ENCODE peak calls at places on chromosomes 5 and 9, in ten cellular contexts. V is BE2C; G is heart right ventricle; D is IMR-90; O is tibial nerve; M is H1; F is right cardiac atrium; T is sigmoid colon; I is CD4-positive, CD25-positive, alpha-beta regulatory T cell; B is mesenchymal stem cell. J is an unnamed sample.

GRCh38 chr5:136030252-136030651 is 1.5 kb downstream of the TGFBI start:
- DNase-seq in T (peak; percentile 32), D (no peak), B (no peak), O (no peak), F (no peak), G (no peak), M (no peak), I (no peak), V (no peak), J (no peak)

GRCh38 chr9:134736791-134737489 is 95.3 kb downstream of the COL5A1 start:
- DNase-seq in O (no peak), D (no peak), T (peak; percentile 62), I (no peak), F (no peak), M (no peak), V (no peak), B (no peak), G (no peak), J (no peak)

GRCh38 chr5:80141147-80141671 is 106.1 kb downstream of the THBS4 start:
- DNase-seq in M (peak; percentile 61), D (peak; percentile 15), I (no peak), G (peak; percentile 82), O (peak; percentile 81), V (peak; percentile 73), T (peak; percentile 98), B (peak; percentile 75), F (peak; percentile 89), J (no peak)

GRCh38 chr5:85077581-85077980 is 692.9 kb upstream of the EDIL3 start:
- DNase-seq in D (no peak), I (no peak), T (no peak), F (no peak), M (no peak), G (no peak), B (no peak), V (no peak), O (no peak), J (no peak)

GRCh38 chr5:93789173-93790070 is 48.0 kb upstream of the POU5F2 start:
- DNase-seq in G (no peak), I (no peak), B (peak; percentile 63), O (no peak), T (no peak), M (no peak), D (peak; percentile 88), V (no peak), F (no peak), J (no peak)

GRCh38 chr5:171898879-171899278 is 107.6 kb downstream of the FBXW11 start:
- DNase-seq in D (no peak), I (no peak), M (no peak), O (no peak), B (no peak), F (no peak), T (no peak), G (no peak), V (no peak), J (no peak)

GRCh38 chr9:25225938-25226760 is 452.1 kb downstream of the TUSC1 start:
- DNase-seq in D (no peak), F (no peak), I (no peak), M (no peak), G (no peak), V (peak; percentile 10), O (no peak), B (no peak), T (no peak), J (no peak)

GRCh38 chr5:137862251-137862650 is 5.4 kb upstream of the MYOT start:
- DNase-seq in M (no peak), F (no peak), I (no peak), T (no peak), V (no peak), D (no peak), G (no peak), O (no peak), B (no peak), J (no peak)

GRCh38 chr9:137365056-137365455 is 57.9 kb downstream of the EXD3 start:
- DNase-seq in I (no peak), O (no peak), B (no peak), D (no peak), T (no peak), V (no peak), F (no peak), M (no peak), G (no peak), J (no peak)

GRCh38 chr5:154722097-154722496 is 33.1 kb upstream of the LARP1 start:
- DNase-seq in G (no peak), I (no peak), V (no peak), T (no peak), M (no peak), B (no peak), D (no peak), F (no peak), O (no peak), J (no peak)

GRCh38 chr9:91720746-91721705 is 229.0 kb downstream of the ROR2 start:
- DNase-seq in B (no peak), T (no peak), I (no peak), D (no peak), M (no peak), V (no peak), G (no peak), O (no peak), F (no peak), J (no peak)

GRCh38 chr5:63053019-63053638 is 474.5 kb downstream of the LRRC70 start:
- DNase-seq in B (no peak), I (no peak), M (no peak), V (no peak), O (no peak), D (no peak), T (no peak), F (peak; percentile 83), G (peak; percentile 34), J (no peak)

GRCh38 chr5:96718635-96719077 is 56.5 kb downstream of the CAST start:
- DNase-seq in M (no peak), I (no peak), G (peak; percentile 52), B (no peak), V (peak; percentile 26), F (peak; percentile 68), O (no peak), T (no peak), D (no peak), J (no peak)

DNA sequence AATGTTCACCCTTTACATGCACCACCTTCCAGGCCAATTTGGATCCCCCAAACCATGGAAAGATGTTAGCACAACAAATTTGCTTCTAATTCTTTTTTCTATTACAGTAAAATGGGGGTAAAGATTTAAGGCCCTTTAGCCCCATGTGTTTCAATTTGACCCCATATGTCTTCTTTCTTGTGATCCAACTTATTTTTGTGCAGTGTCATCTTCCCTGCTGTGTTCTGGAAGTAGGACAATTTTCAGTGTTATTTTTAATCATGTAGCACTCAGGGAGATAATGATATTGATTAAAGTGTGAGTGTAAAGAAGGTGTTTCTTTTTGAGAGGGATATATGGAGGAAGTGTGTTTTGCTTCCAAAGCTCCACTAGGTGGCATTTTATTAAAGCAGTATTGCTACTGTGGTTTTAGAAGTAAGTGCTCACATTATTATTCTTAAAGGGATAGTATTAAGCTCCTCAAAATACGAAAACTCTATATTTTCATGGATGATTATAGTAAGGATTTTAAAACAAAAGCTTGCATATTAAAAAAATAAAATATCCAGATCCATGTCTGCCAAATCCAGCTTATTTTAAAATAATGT is 118.7 kb upstream of the ATP10B start:
- DNase-seq in O (no peak), I (no peak), M (no peak), G (no peak), F (no peak), B (no peak), T (no peak), V (no peak), D (no peak), J (no peak)
- H3K27me3 ChIP-seq in O (no peaks in the 10 kb centered on the region), I (no peaks in the 10 kb centered on the region), M (no peaks in the 10 kb centered on the region), G (no peaks in the 10 kb centered on the region), F (no peaks in the 10 kb centered on the region), B (no peaks in the 10 kb centered on the region), T (no peaks in the 10 kb centered on the region), V (no peaks in the 10 kb centered on the region), D (no peaks in the 10 kb centered on the region), J (no peaks in the 10 kb centered on the region)

GRCh38 chr5:58455495-58455894 is 4.4 kb downstream of the PLK2 start:
- DNase-seq in T (no peak), M (no peak), G (no peak), I (no peak), D (no peak), B (no peak), V (no peak), F (no peak), O (no peak), J (no peak)
- H3K4me3 ChIP-seq in T (no peak overlapping the region), M (no peak overlapping the region), G (peak overlapping the region; percentile 75), I (no peak overlapping the region), D (no peak overlapping the region), B (peak overlapping the region; percentile 82), V (no peak overlapping the region), F (peak overlapping the region; percentile 91), O (no peak overlapping the region), J (no peak overlapping the region)

GRCh38 chr5:73826301-73826700 is 200.3 kb downstream of the ARHGEF28 start:
- DNase-seq in G (no peak), V (no peak), I (no peak), O (no peak), B (no peak), D (no peak), F (no peak), T (no peak), M (no peak), J (no peak)

GRCh38 chr5:73826761-73827450 is 200.9 kb downstream of the ARHGEF28 start:
- DNase-seq in B (peak; percentile 70), D (peak; percentile 93), V (no peak), O (peak; percentile 30), F (no peak), I (no peak), G (no peak), T (no peak), M (no peak), J (no peak)

GRCh38 chr5:73831066-73831465 is 205.1 kb downstream of the ARHGEF28 start:
- DNase-seq in V (no peak), F (no peak), O (no peak), M (no peak), D (no peak), G (no peak), I (no peak), B (no peak), T (no peak), J (no peak)

GRCh38 chr5:73825736-73826135 is 199.7 kb downstream of the ARHGEF28 start:
- DNase-seq in D (peak; percentile 52), B (no peak), T (no peak), V (no peak), I (no peak), F (no peak), M (no peak), O (no peak), G (no peak), J (no peak)

DNA sequence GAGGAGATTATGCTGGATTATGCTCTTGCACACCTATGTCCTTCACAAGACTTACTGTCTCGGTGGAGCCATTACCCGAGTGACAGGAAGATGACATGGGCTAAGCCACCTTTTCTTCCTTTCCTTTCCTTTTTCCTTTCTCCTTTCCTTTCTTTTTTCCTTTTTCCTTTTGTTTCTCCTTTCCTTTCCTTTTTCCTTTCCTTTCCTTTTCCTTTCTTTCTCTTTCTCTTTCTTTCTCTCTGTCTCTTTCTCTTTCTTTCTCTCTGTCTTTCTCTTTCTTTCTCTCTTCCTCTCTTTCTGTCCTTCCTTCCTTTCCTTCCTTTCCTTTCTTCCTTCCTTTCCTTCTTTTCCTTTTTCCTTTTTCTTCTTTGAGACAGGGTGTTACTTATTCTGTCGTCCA is 202.5 kb downstream of the ARHGEF28 start:
- DNase-seq in G (no peak), T (no peak), D (no peak), F (no peak), V (no peak), I (no peak), M (no peak), O (no peak), B (no peak), J (no peak)
- H3K4me1 ChIP-seq in G (no peaks in the 10 kb centered on the region), T (no peaks in the 10 kb centered on the region), D (peaks cover 18% of the 10 kb centered on the region), F (no peaks in the 10 kb centered on the region), V (no peaks in the 10 kb centered on the region), I (no peaks in the 10 kb centered on the region), M (no peaks in the 10 kb centered on the region), O (no peaks in the 10 kb centered on the region), B (peaks cover 15% of the 10 kb centered on the region), J (no peaks in the 10 kb centered on the region)

GRCh38 chr5:149284501-149284900 is 12.8 kb downstream of the AFAP1L1 start:
- DNase-seq in F (peak; percentile 46), M (no peak), T (peak; percentile 74), I (no peak), O (peak; percentile 88), B (peak; percentile 57), D (peak; percentile 54), G (no peak), V (no peak), J (no peak)
- H3K27me3 ChIP-seq in F (no peaks in the 10 kb centered on the region), M (no peaks in the 10 kb centered on the region), T (no peaks in the 10 kb centered on the region), I (peaks cover 13% of the 10 kb centered on the region), O (no peaks in the 10 kb centered on the region), B (no peaks in the 10 kb centered on the region), D (no peaks in the 10 kb centered on the region), G (no peaks in the 10 kb centered on the region), V (no peaks in the 10 kb centered on the region), J (peaks cover 4% of the 10 kb centered on the region)

J was measured in CD4-positive, alpha-beta memory T cell.